ENCODE peak calls at places on chromosomes 6 and 20, in four cellular contexts. One of them, this sample, is unnamed.

GRCh38 chr6:41470341-41471063 is 75.7 kb upstream of the FOXP4 start:
- DNase-seq in OCI-LY7: no peak
- DNase-seq in GM23338: peak; percentile 70
- DNase-seq in MM.1S: no peak
- DNase-seq in this sample: peak; percentile 53

GRCh38 chr6:40492126-40492525 is 95.0 kb downstream of the LRFN2 start:
- DNase-seq in OCI-LY7: no peak
- DNase-seq in GM23338: peak; percentile 57
- DNase-seq in MM.1S: no peak
- DNase-seq in this sample: no peak

GRCh38 chr20:25071722-25072121 is 10.2 kb downstream of the VSX1 start:
- DNase-seq in OCI-LY7: no peak
- DNase-seq in GM23338: peak; percentile 44
- DNase-seq in MM.1S: no peak
- DNase-seq in this sample: no peak

GRCh38 chr20:57093766-57094165 is 172.7 kb downstream of the BMP7 start:
- DNase-seq in OCI-LY7: no peak
- DNase-seq in GM23338: no peak
- DNase-seq in MM.1S: no peak
- DNase-seq in this sample: no peak

GRCh38 chr6:109623288-109623687 is 67.7 kb downstream of the AK9 start:
- DNase-seq in OCI-LY7: no peak
- DNase-seq in GM23338: no peak
- DNase-seq in MM.1S: no peak
- DNase-seq in this sample: no peak

GRCh38 chr6:29631860-29632731 is 887 bp downstream of the GABBR1 start:
- DNase-seq in OCI-LY7: peak; percentile 63
- DNase-seq in GM23338: peak; percentile 72
- DNase-seq in MM.1S: peak; percentile 53
- DNase-seq in this sample: peak; percentile 77

GRCh38 chr20:59696476-59696875 is 92.1 kb downstream of the PHACTR3 start:
- DNase-seq in OCI-LY7: no peak
- DNase-seq in GM23338: no peak
- DNase-seq in MM.1S: no peak
- DNase-seq in this sample: no peak

GRCh38 chr6:33755070-33755869 is 8.6 kb upstream of the IP6K3 start:
- DNase-seq in OCI-LY7: no peak
- DNase-seq in GM23338: no peak
- DNase-seq in MM.1S: no peak
- DNase-seq in this sample: peak; percentile 36

GRCh38 chr6:8047466-8048292 is 16.5 kb downstream of the BLOC1S5 start:
- DNase-seq in OCI-LY7: no peak
- DNase-seq in GM23338: no peak
- DNase-seq in MM.1S: no peak
- DNase-seq in this sample: peak; percentile 61

GRCh38 chr6:122839477-122839876 is 50.4 kb downstream of the SMPDL3A start:
- DNase-seq in OCI-LY7: peak; percentile 41
- DNase-seq in GM23338: peak; percentile 79
- DNase-seq in MM.1S: peak; percentile 56
- DNase-seq in this sample: peak; percentile 48

GRCh38 chr20:17624070-17624469 is 54.2 kb downstream of the DSTN start:
- DNase-seq in OCI-LY7: no peak
- DNase-seq in GM23338: no peak
- DNase-seq in MM.1S: no peak
- DNase-seq in this sample: no peak

GRCh38 chr20:57819981-57820380 is 110.2 kb upstream of the PMEPA1 start:
- DNase-seq in OCI-LY7: no peak
- DNase-seq in GM23338: no peak
- DNase-seq in MM.1S: no peak
- DNase-seq in this sample: no peak

GRCh38 chr6:47147175-47147727 is 105.1 kb upstream of the ADGRF1 start:
- DNase-seq in OCI-LY7: no peak
- DNase-seq in GM23338: no peak
- DNase-seq in MM.1S: no peak
- DNase-seq in this sample: no peak

GRCh38 chr6:17714879-17715860 is 8.4 kb upstream of the NUP153 start:
- DNase-seq in OCI-LY7: no peak
- DNase-seq in GM23338: no peak
- DNase-seq in MM.1S: no peak
- DNase-seq in this sample: peak; percentile 47
- H2AFZ ChIP-seq in OCI-LY7: no peak overlapping the region
- H2AFZ ChIP-seq in GM23338: peak overlapping the region; percentile 80
- H2AFZ ChIP-seq in MM.1S: no peak overlapping the region
- H2AFZ ChIP-seq in this sample: peak overlapping the region; percentile 63

DNA sequence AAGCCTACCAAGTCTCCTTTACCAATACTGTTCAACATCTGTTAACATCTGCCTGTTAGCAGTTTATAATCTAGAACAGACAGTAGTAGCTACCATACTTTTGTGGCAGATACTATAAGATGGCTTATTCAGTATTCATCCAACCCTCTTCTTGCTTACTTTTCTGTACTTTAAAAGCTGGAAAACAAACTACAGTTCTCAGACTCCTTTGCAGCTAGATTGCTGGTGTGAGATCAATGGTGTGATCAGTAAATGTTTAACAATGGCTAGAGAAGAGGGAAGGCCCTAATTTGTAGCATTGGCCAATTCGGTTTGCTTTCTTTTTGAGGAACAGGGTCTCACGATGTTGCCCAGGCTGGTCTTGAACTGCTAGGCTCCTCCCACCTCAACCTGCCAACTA is 3.5 kb upstream of the REV3L start:
- DNase-seq in OCI-LY7: no peak
- DNase-seq in GM23338: no peak
- DNase-seq in MM.1S: no peak
- DNase-seq in this sample: no peak
- H3K9me2 ChIP-seq in OCI-LY7: no peaks in the 10 kb centered on the region
- H3K9me2 ChIP-seq in GM23338: no peaks in the 10 kb centered on the region
- H3K9me2 ChIP-seq in MM.1S: no peaks in the 10 kb centered on the region
- H3K9me2 ChIP-seq in this sample: no peaks in the 10 kb centered on the region

DNA sequence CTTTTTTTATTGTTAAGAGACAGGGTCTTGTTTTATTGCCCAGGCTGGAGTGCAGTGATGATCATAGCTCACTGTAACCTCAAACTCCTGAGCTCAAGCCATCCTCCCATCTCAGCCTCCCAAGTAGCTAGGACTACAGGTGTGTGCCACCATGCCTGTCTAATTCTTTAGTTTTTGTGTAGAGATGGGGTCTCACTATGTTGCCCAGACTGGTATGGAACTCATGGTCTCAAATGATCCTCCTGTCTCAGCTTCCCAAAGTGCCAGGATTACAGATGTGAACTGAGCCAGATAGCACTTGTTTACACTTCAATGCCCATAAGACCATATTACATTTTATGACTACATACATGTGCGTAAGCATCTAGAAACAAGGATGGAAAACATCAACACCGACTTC is 18.1 kb downstream of the EIF2S2 start:
- DNase-seq in OCI-LY7: no peak
- DNase-seq in GM23338: no peak
- DNase-seq in MM.1S: no peak
- DNase-seq in this sample: no peak
- H3K79me2 ChIP-seq in OCI-LY7: peaks cover 36% of the 10 kb centered on the region
- H3K79me2 ChIP-seq in GM23338: peaks cover 32% of the 10 kb centered on the region
- H3K79me2 ChIP-seq in MM.1S: peaks cover 89% of the 10 kb centered on the region
- H3K79me2 ChIP-seq in this sample: peaks cover 53% of the 10 kb centered on the region

GRCh38 chr6:147310511-147310910 is 106.3 kb downstream of the STXBP5 start:
- DNase-seq in OCI-LY7: no peak
- DNase-seq in GM23338: no peak
- DNase-seq in MM.1S: no peak
- DNase-seq in this sample: no peak

DNA sequence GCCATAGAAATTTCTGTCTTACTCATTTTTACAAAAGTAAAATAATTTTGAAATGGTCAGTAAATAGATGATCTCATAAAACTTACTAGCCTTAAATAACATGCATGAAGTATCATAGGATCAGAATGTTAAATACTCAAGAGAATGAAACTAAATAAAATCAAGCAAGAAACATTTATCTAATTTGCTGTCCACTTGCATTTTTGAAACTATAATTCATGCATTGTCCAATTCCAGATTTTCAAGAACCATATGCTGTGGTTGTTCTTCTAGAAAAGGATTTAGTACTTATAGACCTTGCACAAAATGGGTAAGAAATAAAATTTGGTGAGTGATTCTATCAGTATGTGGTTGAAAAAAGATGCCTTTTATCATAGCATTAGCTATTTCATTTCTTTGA is 107.0 kb downstream of the STXBP5 start:
- DNase-seq in OCI-LY7: no peak
- DNase-seq in GM23338: no peak
- DNase-seq in MM.1S: no peak
- DNase-seq in this sample: no peak
- H2AFZ ChIP-seq in OCI-LY7: no peak overlapping the region
- H2AFZ ChIP-seq in GM23338: no peak overlapping the region
- H2AFZ ChIP-seq in MM.1S: no peak overlapping the region
- H2AFZ ChIP-seq in this sample: no peak overlapping the region